ENCODE peak calls at places on chromosomes 6 and 20, in nine cellular contexts. Q, V, K, J, T, X, A, R and M are unnamed samples.

GRCh38 chr6:163291622-163292021 is 122.9 kb upstream of the QKI start:
- DNase-seq in Q (no peak), V (no peak), K (peak), J (no peak), T (no peak), X (no peak), A (no peak), R (no peak), M (no peak)

GRCh38 chr6:151060096-151060741 is 179.5 kb upstream of the AKAP12 start:
- DNase-seq in Q (no peak), V (peak), K (no peak), J (no peak), T (no peak), X (no peak), A (no peak), R (no peak), M (no peak)

GRCh38 chr6:13992417-13993055 is 67.8 kb downstream of the RNF182 start:
- DNase-seq in Q (no peak), V (peak), K (no peak), J (no peak), T (no peak), X (no peak), A (no peak), R (no peak), M (no peak)

GRCh38 chr6:7911345-7911725 is 747 bp upstream of the TXNDC5 start:
- DNase-seq in Q (peak), V (no peak), K (no peak), J (no peak), T (no peak), X (no peak), A (no peak), R (no peak), M (no peak)

GRCh38 chr20:20070871-20071726 is 18.8 kb downstream of the CFAP61 start:
- DNase-seq in Q (no peak), V (no peak), K (no peak), J (no peak), T (no peak), X (no peak), A (no peak), R (no peak), M (no peak)

GRCh38 chr20:25227317-25227831 is 20.5 kb upstream of the PYGB start:
- DNase-seq in Q (no peak), V (no peak), K (peak), J (no peak), T (no peak), X (no peak), A (no peak), R (no peak), M (no peak)

GRCh38 chr20:23440004-23440403 is 519 bp downstream of the CSTL1 start:
- DNase-seq in Q (no peak), V (no peak), K (no peak), J (no peak), T (no peak), X (no peak), A (no peak), R (no peak), M (no peak)

GRCh38 chr20:48797275-48797825 is 30.4 kb downstream of the PREX1 start:
- DNase-seq in Q (no peak), V (no peak), K (no peak), J (no peak), T (peak), X (no peak), A (no peak), R (no peak), M (no peak)

GRCh38 chr6:72813807-72814596 is 192.1 kb downstream of the KCNQ5 start:
- DNase-seq in Q (no peak), V (no peak), K (no peak), J (no peak), T (no peak), X (no peak), A (no peak), R (no peak), M (no peak)

GRCh38 chr20:38973546-38974120 is 11.5 kb downstream of the DHX35 start:
- DNase-seq in Q (no peak), V (no peak), K (no peak), J (peak), T (no peak), X (no peak), A (no peak), R (no peak), M (no peak)

GRCh38 chr6:167350731-167351655 is 26.1 kb downstream of the TTLL2 start:
- DNase-seq in Q (peak), V (peak), K (peak), J (peak), T (peak), X (peak), A (peak), R (peak), M (peak)

GRCh38 chr20:51862796-51863195 is 60.5 kb upstream of the SALL4 start:
- DNase-seq in Q (no peak), V (no peak), K (no peak), J (no peak), T (no peak), X (no peak), A (no peak), R (no peak), M (no peak)

GRCh38 chr20:63497946-63498935 is 642 bp downstream of the EEF1A2 start:
- DNase-seq in Q (peak), V (no peak), K (no peak), J (no peak), T (no peak), X (no peak), A (no peak), R (no peak), M (no peak)

GRCh38 chr6:27479319-27480182 is 6.6 kb upstream of the ZNF184 start:
- DNase-seq in Q (peak), V (peak), K (peak), J (peak), T (peak), X (peak), A (no peak), R (peak), M (peak)

GRCh38 chr6:38796850-38797249 is 81.7 kb downstream of the DNAH8 start:
- DNase-seq in Q (no peak), V (no peak), K (no peak), J (no peak), T (no peak), X (no peak), A (no peak), R (no peak), M (no peak)

GRCh38 chr6:23454090-23454998 is 671.7 kb upstream of the NRSN1 start:
- DNase-seq in Q (peak), V (no peak), K (no peak), J (no peak), T (no peak), X (no peak), A (no peak), R (no peak), M (no peak)

GRCh38 chr20:48817367-48818030 is 10.3 kb downstream of the PREX1 start:
- DNase-seq in Q (no peak), V (no peak), K (no peak), J (no peak), T (no peak), X (no peak), A (no peak), R (no peak), M (no peak)

GRCh38 chr6:90885611-90886056 is 298.8 kb upstream of the MAP3K7 start:
- DNase-seq in Q (no peak), V (no peak), K (no peak), J (no peak), T (no peak), X (no peak), A (no peak), R (no peak), M (no peak)

GRCh38 chr6:139942333-139942732 is 567.9 kb upstream of the CITED2 start:
- DNase-seq in Q (no peak), V (no peak), K (no peak), J (no peak), T (no peak), X (no peak), A (no peak), R (no peak), M (no peak)

GRCh38 chr6:47242483-47243386 is 67.0 kb downstream of the TNFRSF21 start:
- DNase-seq in Q (peak), V (peak), K (peak), J (peak), T (peak), X (peak), A (peak), R (peak), M (peak)

GRCh38 chr20:19300395-19300794 is 88.0 kb downstream of the SLC24A3 start:
- DNase-seq in Q (no peak), V (no peak), K (no peak), J (no peak), T (no peak), X (no peak), A (no peak), R (no peak), M (no peak)

GRCh38 chr6:33904050-33904827 is 100.4 kb upstream of the MLN start:
- DNase-seq in Q (peak), V (no peak), K (no peak), J (no peak), T (no peak), X (peak), A (no peak), R (peak), M (no peak)

GRCh38 chr6:158131926-158132325 is 36.1 kb downstream of the SERAC1 start:
- DNase-seq in Q (no peak), V (no peak), K (peak), J (peak), T (no peak), X (no peak), A (no peak), R (no peak), M (no peak)

GRCh38 chr6:159357211-159357920 is 188.2 kb downstream of the FNDC1 start:
- DNase-seq in Q (no peak), V (no peak), K (no peak), J (no peak), T (no peak), X (no peak), A (no peak), R (no peak), M (no peak)

GRCh38 chr20:50224553-50225255 is 34.1 kb downstream of the CEBPB start:
- DNase-seq in Q (no peak), V (no peak), K (no peak), J (no peak), T (peak), X (no peak), A (no peak), R (no peak), M (no peak)

GRCh38 chr6:138986578-138986977 is 1.5 kb downstream of the REPS1 start:
- DNase-seq in Q (no peak), V (no peak), K (no peak), J (no peak), T (no peak), X (no peak), A (no peak), R (no peak), M (no peak)

GRCh38 chr20:33516882-33517281 is 27.0 kb downstream of the CBFA2T2 start:
- DNase-seq in Q (peak), V (no peak), K (no peak), J (no peak), T (no peak), X (no peak), A (no peak), R (no peak), M (no peak)

GRCh38 chr6:169416249-169416648 is 162.6 kb upstream of the THBS2 start:
- DNase-seq in Q (no peak), V (no peak), K (no peak), J (no peak), T (no peak), X (no peak), A (no peak), R (no peak), M (no peak)

GRCh38 chr6:38143191-38144154 is 323.9 kb downstream of the ZFAND3 start:
- DNase-seq in Q (no peak), V (no peak), K (no peak), J (no peak), T (no peak), X (no peak), A (no peak), R (no peak), M (peak)

GRCh38 chr6:33694401-33694931 is 17.0 kb downstream of the UQCC2 start:
- DNase-seq in Q (no peak), V (no peak), K (peak), J (peak), T (no peak), X (peak), A (no peak), R (peak), M (no peak)

GRCh38 chr6:98957440-98957839 is 9.7 kb upstream of the FBXL4 start:
- DNase-seq in Q (no peak), V (peak), K (no peak), J (no peak), T (no peak), X (no peak), A (no peak), R (no peak), M (no peak)

GRCh38 chr6:97411610-97412009 is 128.6 kb upstream of the MMS22L start:
- DNase-seq in Q (no peak), V (no peak), K (no peak), J (no peak), T (no peak), X (no peak), A (no peak), R (no peak), M (no peak)

GRCh38 chr6:33112148-33112547 is 36.4 kb downstream of the HLA-DPB1 start:
- DNase-seq in Q (no peak), V (peak), K (peak), J (peak), T (peak), X (no peak), A (no peak), R (no peak), M (no peak)

GRCh38 chr20:35334511-35335101 is 42.4 kb upstream of the FAM83C start:
- DNase-seq in Q (no peak), V (no peak), K (no peak), J (no peak), T (no peak), X (no peak), A (no peak), R (no peak), M (no peak)

GRCh38 chr20:36281785-36282380 is 24.3 kb upstream of the DLGAP4 start:
- DNase-seq in Q (no peak), V (no peak), K (no peak), J (no peak), T (no peak), X (no peak), A (no peak), R (no peak), M (no peak)

GRCh38 chr6:53216301-53216700 is 67.7 kb upstream of the GCM1 start:
- DNase-seq in Q (no peak), V (no peak), K (no peak), J (no peak), T (no peak), X (no peak), A (no peak), R (no peak), M (no peak)

GRCh38 chr6:157233686-157234085 is 89.6 kb downstream of the TMEM242 start:
- DNase-seq in Q (peak), V (no peak), K (no peak), J (no peak), T (no peak), X (no peak), A (no peak), R (no peak), M (peak)

GRCh38 chr20:31652917-31653385 is 15.2 kb downstream of the COX4I2 start:
- DNase-seq in Q (no peak), V (no peak), K (peak), J (peak), T (no peak), X (no peak), A (no peak), R (no peak), M (no peak)